ENCODE peak calls at places on chromosome X, in six cellular contexts. N is GM13977, M is type B pancreatic cell, R is prostate gland, L is lower lobe of right lung, U is LNCaP clone FGC. O is an unnamed sample.

GRCh38 chrX:55794420-55794819 is 76.9 kb downstream of the RRAGB start:
- DNase-seq in N (peak), M (no peak), R (no peak), L (no peak), U (no peak), O (no peak)

GRCh38 chrX:124690495-124690894 is 344.1 kb downstream of the SH2D1A start:
- DNase-seq in N (no peak), M (no peak), R (no peak), L (no peak), U (no peak), O (no peak)

GRCh38 chrX:133594156-133594555 is 178.9 kb upstream of the GPC4 start:
- DNase-seq in N (no peak), M (no peak), R (no peak), L (no peak), U (no peak), O (no peak)

GRCh38 chrX:111759676-111760075 is 78.7 kb downstream of the ALG13 start:
- DNase-seq in N (no peak), M (no peak), R (no peak), L (no peak), U (no peak), O (no peak)

GRCh38 chrX:4240541-4241194 is 527.2 kb upstream of the PRKX start:
- DNase-seq in N (no peak), M (no peak), R (no peak), L (no peak), U (no peak), O (no peak)

GRCh38 chrX:72128881-72129280 is 2.8 kb downstream of the RTL5 start:
- DNase-seq in N (no peak), M (no peak), R (no peak), L (no peak), U (no peak), O (no peak)

GRCh38 chrX:11887175-11887574 is 129.1 kb downstream of the MSL3 start:
- DNase-seq in N (no peak), M (no peak), R (no peak), L (no peak), U (no peak), O (no peak)

GRCh38 chrX:78650906-78651437 is 8.2 kb downstream of the RTL3 start:
- DNase-seq in N (peak), M (no peak), R (no peak), L (no peak), U (no peak), O (no peak)

GRCh38 chrX:41412261-41413167 is 34.6 kb upstream of the NYX start:
- DNase-seq in N (no peak), M (no peak), R (no peak), L (peak), U (no peak), O (no peak)

GRCh38 chrX:110568396-110568795 is 209.7 kb downstream of the RTL9 start:
- DNase-seq in N (no peak), M (no peak), R (no peak), L (no peak), U (no peak), O (no peak)

GRCh38 chrX:5876984-5877655 is 351.5 kb downstream of the NLGN4X start:
- DNase-seq in N (no peak), M (no peak), R (no peak), L (no peak), U (no peak), O (no peak)

DNA sequence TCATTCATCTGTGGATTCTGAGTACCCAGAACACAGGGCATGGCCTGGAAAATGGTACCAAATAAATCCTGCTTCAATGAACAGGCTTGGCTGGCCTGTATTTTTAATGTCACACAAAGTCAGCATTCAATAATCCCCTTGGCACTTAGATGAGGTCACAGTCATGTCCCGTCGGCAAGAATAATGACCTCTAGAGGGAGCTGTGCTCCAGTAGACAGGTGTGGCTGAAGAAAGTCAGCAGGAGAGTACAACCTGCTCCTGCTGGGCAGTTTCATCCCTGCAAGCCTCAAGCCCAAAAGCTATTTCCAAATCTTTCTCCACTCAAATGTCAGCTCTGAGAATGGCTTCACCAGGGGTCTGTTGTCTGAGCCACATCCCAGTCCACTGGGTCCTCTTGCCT is 404.0 kb upstream of the F9 start:
- DNase-seq in N (peak), M (no peak), R (peak), L (no peak), U (peak), O (no peak)
- TF ChIP-seq CTCF in N (peak), M (peak), R (peak), L (peak), U (peak), O (no peak)

DNA sequence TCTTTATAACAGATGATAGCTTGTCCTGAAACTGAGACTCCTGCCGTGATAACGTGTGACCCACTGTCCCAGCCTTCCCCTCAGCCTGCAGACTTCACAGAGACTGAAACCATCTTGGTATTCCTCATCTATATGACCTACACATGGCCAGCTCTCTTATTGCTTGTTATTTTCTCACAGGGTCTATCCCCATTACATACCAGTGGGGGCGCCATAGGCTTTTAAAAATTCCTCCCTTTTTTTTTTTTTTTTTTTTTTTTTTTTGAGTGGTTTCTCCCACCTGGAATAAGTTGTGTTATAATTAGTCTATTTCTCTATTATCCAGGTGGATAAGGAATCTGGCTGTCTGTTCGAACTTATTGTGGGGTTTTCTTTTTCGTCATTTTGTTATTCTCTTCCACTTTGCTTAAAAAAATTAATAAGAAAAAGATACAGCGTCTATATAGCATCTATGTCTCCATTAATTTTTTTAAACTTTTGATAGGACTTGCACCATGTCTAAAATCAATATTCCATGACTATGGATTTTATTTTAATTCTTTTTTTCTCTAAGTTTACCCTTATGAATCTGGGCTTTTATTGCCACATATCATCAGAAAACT is 47.2 kb downstream of the GYG2 start:
- DNase-seq in N (no peak), M (no peak), R (no peak), L (no peak), U (no peak), O (no peak)
- TF ChIP-seq CTCF in N (no peak), M (peak), R (no peak), L (peak), U (peak), O (no peak)

GRCh38 chrX:106748377-106748776 is 21.9 kb downstream of the RNF128 start:
- DNase-seq in N (no peak), M (no peak), R (no peak), L (no peak), U (no peak), O (no peak)

GRCh38 chrX:106751407-106751806 is 24.9 kb downstream of the RNF128 start:
- DNase-seq in N (no peak), M (no peak), R (no peak), L (no peak), U (no peak), O (no peak)

GRCh38 chrX:106752101-106752678 is 25.7 kb downstream of the RNF128 start:
- DNase-seq in N (no peak), M (no peak), R (no peak), L (no peak), U (no peak), O (no peak)
- TF ChIP-seq CTCF in N (no peak), M (peak), R (no peak), L (no peak), U (peak), O (no peak)

GRCh38 chrX:15566244-15566643 is 34.5 kb downstream of the ACE2 start:
- DNase-seq in N (no peak), M (no peak), R (no peak), L (no peak), U (no peak), O (no peak)
- TF ChIP-seq CTCF in N (no peak), M (peak), R (no peak), L (no peak), U (peak), O (no peak)

GRCh38 chrX:8364369-8365141 is 100.1 kb upstream of the VCX3B start:
- DNase-seq in N (peak), M (no peak), R (peak), L (peak), U (no peak), O (no peak)
- TF ChIP-seq CTCF in N (no peak), M (peak), R (peak), L (peak), U (peak), O (no peak)

GRCh38 chrX:121336831-121337421 is 289.5 kb downstream of the GLUD2 start:
- DNase-seq in N (no peak), M (no peak), R (no peak), L (no peak), U (peak), O (no peak)

GRCh38 chrX:121333942-121334341 is 286.5 kb downstream of the GLUD2 start:
- DNase-seq in N (no peak), M (no peak), R (no peak), L (no peak), U (no peak), O (no peak)
- TF ChIP-seq CTCF in N (peak), M (no peak), R (no peak), L (no peak), U (no peak), O (no peak)

GRCh38 chrX:49177338-49177833 is 5.7 kb downstream of the PLP2 start:
- DNase-seq in N (no peak), M (no peak), R (no peak), L (peak), U (no peak), O (no peak)
- TF ChIP-seq CTCF in N (no peak), M (no peak), R (peak), L (peak), U (no peak), O (no peak)

GRCh38 chrX:80812176-80812575 is 2.5 kb upstream of the BRWD3 start:
- DNase-seq in N (no peak), M (no peak), R (no peak), L (peak), U (no peak), O (no peak)
- TF ChIP-seq CTCF in N (no peak), M (no peak), R (no peak), L (no peak), U (no peak), O (no peak)

O was measured in activated B cell treated with CpG ODN at 0.5 μM for 24 hours.